ENCODE peak calls at places on chromosomes 7 and 10, in ten cellular contexts. X is DMS153; F is stimulated activated CD4-positive, alpha-beta T cell treated with anti-CD3 and anti-CD28 coated beads, Interleukin-1b, Interleukin-23, amount 100 ng/mL, for 24 hours; S is AML-193; P is NCI-H82; L is GF-D8; M is colonic mucosa; Q is thoracic aorta; U is activated CD4-positive, alpha-beta T cell treated with anti-CD3 and anti-CD28 coated beads for 24 hours; B is WTC11. G is an unnamed sample.

GRCh38 chr7:91836065-91836368 is 44.5 kb downstream of the MTERF1 start:
- DNase-seq in B (no peak), X (no peak), P (peak), Q (no peak), S (no peak), L (no peak), F (no peak), M (no peak), U (no peak), G (no peak)

GRCh38 chr7:6183006-6183405 is 89.4 kb downstream of the CYTH3 start:
- DNase-seq in S (no peak), M (no peak), Q (no peak), X (no peak), F (no peak), U (no peak), P (no peak), L (no peak), B (no peak), G (no peak)

GRCh38 chr10:89873047-89873446 is 171.7 kb downstream of the KIF20B start:
- DNase-seq in L (no peak), Q (no peak), X (no peak), B (no peak), M (no peak), S (no peak), P (no peak), U (no peak), F (no peak), G (no peak)

GRCh38 chr10:15254808-15255655 is 86.5 kb upstream of the NMT2 start:
- DNase-seq in S (no peak), Q (no peak), L (no peak), U (no peak), P (no peak), F (no peak), X (peak), B (peak), M (no peak), G (peak)

GRCh38 chr10:119190954-119191619 is 12.5 kb upstream of the PRDX3 start:
- DNase-seq in S (peak), M (no peak), X (no peak), P (no peak), Q (no peak), F (no peak), L (peak), U (no peak), B (no peak), G (no peak)

GRCh38 chr10:44378626-44379025 is 6.3 kb downstream of the CXCL12 start:
- DNase-seq in X (no peak), Q (no peak), L (no peak), B (no peak), S (no peak), F (no peak), U (no peak), M (no peak), P (no peak), G (no peak)

GRCh38 chr7:129801882-129802281 is 150.9 kb downstream of the UBE2H start:
- DNase-seq in M (no peak), L (no peak), S (no peak), P (no peak), B (peak), X (peak), Q (no peak), F (no peak), U (no peak), G (peak)

GRCh38 chr10:132514841-132515521 is 22.6 kb upstream of the INPP5A start:
- DNase-seq in P (no peak), M (no peak), L (no peak), F (no peak), B (no peak), U (no peak), Q (no peak), S (no peak), X (no peak), G (peak)

GRCh38 chr10:87721781-87722180 is 62.1 kb downstream of the PAPSS2 start:
- DNase-seq in S (no peak), Q (no peak), L (no peak), F (no peak), M (no peak), B (no peak), U (no peak), P (no peak), X (no peak), G (no peak)

GRCh38 chr10:14414901-14415300 is 84.2 kb upstream of the FRMD4A start:
- DNase-seq in S (no peak), P (no peak), X (no peak), L (no peak), U (no peak), F (no peak), M (no peak), Q (no peak), B (no peak), G (no peak)

G was measured in mesendoderm.